ENCODE peak calls at places on chromosomes 11 and 22, in ten cellular contexts. One of them, this sample, is unnamed.

GRCh38 chr11:27296406-27296994 is 66.5 kb downstream of the CCDC34 start:
- DNase-seq in epithelial cell of proximal tubule: no peak
- DNase-seq in NCI-H524: peak; percentile 61
- DNase-seq in lower leg skin: no peak
- DNase-seq in activated T-helper 1 cell treated with Interleukin-2 at 50 U/mL for 16 hours: no peak
- DNase-seq in cardiac fibroblast: peak; percentile 80
- DNase-seq in HCT116: peak; percentile 27
- DNase-seq in WTC11: no peak
- DNase-seq in stimulated activated CD4-positive, alpha-beta T cell treated with anti-CD3 and anti-CD28 coated beads, Interleukin-4, amount 100 ng/mL, for 1 hour: no peak
- DNase-seq in foreskin fibroblast: no peak
- DNase-seq in this sample: no peak

GRCh38 chr11:44651535-44652130 is 75.1 kb upstream of the TSPAN18 start:
- DNase-seq in foreskin fibroblast: no peak
- DNase-seq in stimulated activated CD4-positive, alpha-beta T cell treated with anti-CD3 and anti-CD28 coated beads, Interleukin-4, amount 100 ng/mL, for 1 hour: no peak
- DNase-seq in NCI-H524: no peak
- DNase-seq in WTC11: no peak
- DNase-seq in cardiac fibroblast: no peak
- DNase-seq in HCT116: no peak
- DNase-seq in activated T-helper 1 cell treated with Interleukin-2 at 50 U/mL for 16 hours: no peak
- DNase-seq in lower leg skin: peak; percentile 84
- DNase-seq in epithelial cell of proximal tubule: no peak
- DNase-seq in this sample: no peak

GRCh38 chr22:39954584-39955055 is 5.6 kb upstream of the TMA7B start:
- DNase-seq in epithelial cell of proximal tubule: no peak
- DNase-seq in activated T-helper 1 cell treated with Interleukin-2 at 50 U/mL for 16 hours: no peak
- DNase-seq in HCT116: no peak
- DNase-seq in lower leg skin: no peak
- DNase-seq in cardiac fibroblast: peak; percentile 89
- DNase-seq in stimulated activated CD4-positive, alpha-beta T cell treated with anti-CD3 and anti-CD28 coated beads, Interleukin-4, amount 100 ng/mL, for 1 hour: no peak
- DNase-seq in NCI-H524: no peak
- DNase-seq in foreskin fibroblast: peak; percentile 66
- DNase-seq in WTC11: no peak
- DNase-seq in this sample: no peak

GRCh38 chr11:4826425-4826824 is 5.3 kb downstream of the OR51F2 start:
- DNase-seq in HCT116: no peak
- DNase-seq in activated T-helper 1 cell treated with Interleukin-2 at 50 U/mL for 16 hours: no peak
- DNase-seq in lower leg skin: no peak
- DNase-seq in cardiac fibroblast: peak; percentile 38
- DNase-seq in foreskin fibroblast: no peak
- DNase-seq in stimulated activated CD4-positive, alpha-beta T cell treated with anti-CD3 and anti-CD28 coated beads, Interleukin-4, amount 100 ng/mL, for 1 hour: no peak
- DNase-seq in WTC11: no peak
- DNase-seq in NCI-H524: peak; percentile 25
- DNase-seq in epithelial cell of proximal tubule: no peak
- DNase-seq in this sample: no peak

GRCh38 chr22:27866136-27867091 is 52.6 kb downstream of the PITPNB start:
- DNase-seq in lower leg skin: no peak
- DNase-seq in epithelial cell of proximal tubule: no peak
- DNase-seq in WTC11: no peak
- DNase-seq in activated T-helper 1 cell treated with Interleukin-2 at 50 U/mL for 16 hours: no peak
- DNase-seq in foreskin fibroblast: peak; percentile 70
- DNase-seq in NCI-H524: no peak
- DNase-seq in HCT116: no peak
- DNase-seq in cardiac fibroblast: peak; percentile 92
- DNase-seq in stimulated activated CD4-positive, alpha-beta T cell treated with anti-CD3 and anti-CD28 coated beads, Interleukin-4, amount 100 ng/mL, for 1 hour: no peak
- DNase-seq in this sample: no peak

GRCh38 chr11:2621919-2622318 is 77.9 kb downstream of the KCNQ1OT1 start:
- DNase-seq in stimulated activated CD4-positive, alpha-beta T cell treated with anti-CD3 and anti-CD28 coated beads, Interleukin-4, amount 100 ng/mL, for 1 hour: no peak
- DNase-seq in cardiac fibroblast: no peak
- DNase-seq in foreskin fibroblast: no peak
- DNase-seq in WTC11: no peak
- DNase-seq in activated T-helper 1 cell treated with Interleukin-2 at 50 U/mL for 16 hours: no peak
- DNase-seq in NCI-H524: no peak
- DNase-seq in epithelial cell of proximal tubule: no peak
- DNase-seq in HCT116: no peak
- DNase-seq in lower leg skin: no peak
- DNase-seq in this sample: no peak

GRCh38 chr11:28393348-28393747 is 285.2 kb downstream of the METTL15 start:
- DNase-seq in WTC11: no peak
- DNase-seq in stimulated activated CD4-positive, alpha-beta T cell treated with anti-CD3 and anti-CD28 coated beads, Interleukin-4, amount 100 ng/mL, for 1 hour: no peak
- DNase-seq in NCI-H524: peak; percentile 30
- DNase-seq in epithelial cell of proximal tubule: no peak
- DNase-seq in foreskin fibroblast: no peak
- DNase-seq in activated T-helper 1 cell treated with Interleukin-2 at 50 U/mL for 16 hours: no peak
- DNase-seq in cardiac fibroblast: no peak
- DNase-seq in lower leg skin: no peak
- DNase-seq in HCT116: no peak
- DNase-seq in this sample: no peak

GRCh38 chr11:13207270-13207664 is 70.3 kb upstream of the BMAL1 start:
- DNase-seq in NCI-H524: no peak
- DNase-seq in lower leg skin: no peak
- DNase-seq in foreskin fibroblast: no peak
- DNase-seq in stimulated activated CD4-positive, alpha-beta T cell treated with anti-CD3 and anti-CD28 coated beads, Interleukin-4, amount 100 ng/mL, for 1 hour: no peak
- DNase-seq in WTC11: no peak
- DNase-seq in HCT116: no peak
- DNase-seq in activated T-helper 1 cell treated with Interleukin-2 at 50 U/mL for 16 hours: no peak
- DNase-seq in cardiac fibroblast: no peak
- DNase-seq in epithelial cell of proximal tubule: no peak
- DNase-seq in this sample: no peak

GRCh38 chr11:87212891-87213290 is 175.2 kb downstream of the TMEM135 start:
- DNase-seq in activated T-helper 1 cell treated with Interleukin-2 at 50 U/mL for 16 hours: no peak
- DNase-seq in stimulated activated CD4-positive, alpha-beta T cell treated with anti-CD3 and anti-CD28 coated beads, Interleukin-4, amount 100 ng/mL, for 1 hour: no peak
- DNase-seq in foreskin fibroblast: no peak
- DNase-seq in cardiac fibroblast: no peak
- DNase-seq in NCI-H524: no peak
- DNase-seq in lower leg skin: no peak
- DNase-seq in epithelial cell of proximal tubule: no peak
- DNase-seq in WTC11: no peak
- DNase-seq in HCT116: no peak
- DNase-seq in this sample: no peak

GRCh38 chr11:60563553-60564235 is 48.5 kb downstream of the MS4A13 start:
- DNase-seq in activated T-helper 1 cell treated with Interleukin-2 at 50 U/mL for 16 hours: no peak
- DNase-seq in stimulated activated CD4-positive, alpha-beta T cell treated with anti-CD3 and anti-CD28 coated beads, Interleukin-4, amount 100 ng/mL, for 1 hour: no peak
- DNase-seq in cardiac fibroblast: peak; percentile 12
- DNase-seq in foreskin fibroblast: no peak
- DNase-seq in lower leg skin: no peak
- DNase-seq in epithelial cell of proximal tubule: no peak
- DNase-seq in HCT116: no peak
- DNase-seq in WTC11: peak; percentile 29
- DNase-seq in NCI-H524: peak; percentile 86
- DNase-seq in this sample: no peak

GRCh38 chr11:66219846-66220565 is 48.4 kb upstream of the RAB1B start:
- DNase-seq in epithelial cell of proximal tubule: no peak
- DNase-seq in stimulated activated CD4-positive, alpha-beta T cell treated with anti-CD3 and anti-CD28 coated beads, Interleukin-4, amount 100 ng/mL, for 1 hour: no peak
- DNase-seq in lower leg skin: peak; percentile 78
- DNase-seq in HCT116: no peak
- DNase-seq in WTC11: no peak
- DNase-seq in cardiac fibroblast: no peak
- DNase-seq in foreskin fibroblast: no peak
- DNase-seq in NCI-H524: no peak
- DNase-seq in activated T-helper 1 cell treated with Interleukin-2 at 50 U/mL for 16 hours: no peak
- DNase-seq in this sample: no peak

GRCh38 chr11:13105237-13105844 is 96.2 kb downstream of the RASSF10 start:
- DNase-seq in stimulated activated CD4-positive, alpha-beta T cell treated with anti-CD3 and anti-CD28 coated beads, Interleukin-4, amount 100 ng/mL, for 1 hour: no peak
- DNase-seq in lower leg skin: no peak
- DNase-seq in foreskin fibroblast: no peak
- DNase-seq in epithelial cell of proximal tubule: no peak
- DNase-seq in cardiac fibroblast: no peak
- DNase-seq in WTC11: no peak
- DNase-seq in activated T-helper 1 cell treated with Interleukin-2 at 50 U/mL for 16 hours: no peak
- DNase-seq in NCI-H524: peak; percentile 97
- DNase-seq in HCT116: no peak
- DNase-seq in this sample: no peak

GRCh38 chr22:24482586-24482985 is 12.5 kb upstream of the UPB1 start:
- DNase-seq in WTC11: no peak
- DNase-seq in activated T-helper 1 cell treated with Interleukin-2 at 50 U/mL for 16 hours: no peak
- DNase-seq in cardiac fibroblast: peak; percentile 81
- DNase-seq in lower leg skin: no peak
- DNase-seq in stimulated activated CD4-positive, alpha-beta T cell treated with anti-CD3 and anti-CD28 coated beads, Interleukin-4, amount 100 ng/mL, for 1 hour: no peak
- DNase-seq in NCI-H524: peak; percentile 12
- DNase-seq in epithelial cell of proximal tubule: peak; percentile 67
- DNase-seq in HCT116: no peak
- DNase-seq in foreskin fibroblast: peak; percentile 26
- DNase-seq in this sample: no peak

GRCh38 chr11:115541518-115541917 is 37.3 kb upstream of the CADM1 start:
- DNase-seq in WTC11: no peak
- DNase-seq in foreskin fibroblast: no peak
- DNase-seq in stimulated activated CD4-positive, alpha-beta T cell treated with anti-CD3 and anti-CD28 coated beads, Interleukin-4, amount 100 ng/mL, for 1 hour: no peak
- DNase-seq in activated T-helper 1 cell treated with Interleukin-2 at 50 U/mL for 16 hours: no peak
- DNase-seq in NCI-H524: no peak
- DNase-seq in HCT116: no peak
- DNase-seq in cardiac fibroblast: no peak
- DNase-seq in lower leg skin: no peak
- DNase-seq in epithelial cell of proximal tubule: no peak
- DNase-seq in this sample: no peak

GRCh38 chr11:37110383-37110782 is 512.3 kb upstream of the RAG2 start:
- DNase-seq in HCT116: no peak
- DNase-seq in activated T-helper 1 cell treated with Interleukin-2 at 50 U/mL for 16 hours: no peak
- DNase-seq in foreskin fibroblast: no peak
- DNase-seq in WTC11: no peak
- DNase-seq in lower leg skin: no peak
- DNase-seq in epithelial cell of proximal tubule: peak; percentile 18
- DNase-seq in cardiac fibroblast: no peak
- DNase-seq in NCI-H524: peak; percentile 60
- DNase-seq in stimulated activated CD4-positive, alpha-beta T cell treated with anti-CD3 and anti-CD28 coated beads, Interleukin-4, amount 100 ng/mL, for 1 hour: no peak
- DNase-seq in this sample: no peak

GRCh38 chr11:789951-790350 is at the start of gene CEND1:
- DNase-seq in activated T-helper 1 cell treated with Interleukin-2 at 50 U/mL for 16 hours: no peak
- DNase-seq in stimulated activated CD4-positive, alpha-beta T cell treated with anti-CD3 and anti-CD28 coated beads, Interleukin-4, amount 100 ng/mL, for 1 hour: peak; percentile 58
- DNase-seq in WTC11: peak; percentile 62
- DNase-seq in cardiac fibroblast: peak; percentile 47
- DNase-seq in HCT116: no peak
- DNase-seq in lower leg skin: no peak
- DNase-seq in foreskin fibroblast: peak; percentile 63
- DNase-seq in NCI-H524: peak; percentile 53
- DNase-seq in epithelial cell of proximal tubule: no peak
- DNase-seq in this sample: no peak

GRCh38 chr11:115869780-115870431 is 365.7 kb upstream of the CADM1 start:
- DNase-seq in NCI-H524: peak; percentile 76
- DNase-seq in activated T-helper 1 cell treated with Interleukin-2 at 50 U/mL for 16 hours: no peak
- DNase-seq in lower leg skin: no peak
- DNase-seq in stimulated activated CD4-positive, alpha-beta T cell treated with anti-CD3 and anti-CD28 coated beads, Interleukin-4, amount 100 ng/mL, for 1 hour: no peak
- DNase-seq in WTC11: peak; percentile 67
- DNase-seq in cardiac fibroblast: peak; percentile 3
- DNase-seq in epithelial cell of proximal tubule: no peak
- DNase-seq in HCT116: no peak
- DNase-seq in foreskin fibroblast: no peak
- DNase-seq in this sample: no peak

GRCh38 chr11:86463120-86463519 is 88.4 kb downstream of the CCDC81 start:
- DNase-seq in epithelial cell of proximal tubule: no peak
- DNase-seq in NCI-H524: no peak
- DNase-seq in WTC11: no peak
- DNase-seq in foreskin fibroblast: no peak
- DNase-seq in stimulated activated CD4-positive, alpha-beta T cell treated with anti-CD3 and anti-CD28 coated beads, Interleukin-4, amount 100 ng/mL, for 1 hour: no peak
- DNase-seq in lower leg skin: peak; percentile 76
- DNase-seq in cardiac fibroblast: no peak
- DNase-seq in HCT116: no peak
- DNase-seq in activated T-helper 1 cell treated with Interleukin-2 at 50 U/mL for 16 hours: no peak
- DNase-seq in this sample: no peak

GRCh38 chr11:104275992-104276391 is 112.0 kb upstream of the PDGFD start:
- DNase-seq in foreskin fibroblast: no peak
- DNase-seq in activated T-helper 1 cell treated with Interleukin-2 at 50 U/mL for 16 hours: no peak
- DNase-seq in stimulated activated CD4-positive, alpha-beta T cell treated with anti-CD3 and anti-CD28 coated beads, Interleukin-4, amount 100 ng/mL, for 1 hour: no peak
- DNase-seq in cardiac fibroblast: peak; percentile 29
- DNase-seq in WTC11: no peak
- DNase-seq in epithelial cell of proximal tubule: no peak
- DNase-seq in lower leg skin: no peak
- DNase-seq in NCI-H524: no peak
- DNase-seq in HCT116: no peak
- DNase-seq in this sample: no peak

GRCh38 chr11:112511906-112512305 is 251.2 kb upstream of the PLET1 start:
- DNase-seq in lower leg skin: no peak
- DNase-seq in foreskin fibroblast: no peak
- DNase-seq in WTC11: no peak
- DNase-seq in cardiac fibroblast: no peak
- DNase-seq in HCT116: no peak
- DNase-seq in epithelial cell of proximal tubule: no peak
- DNase-seq in NCI-H524: peak; percentile 74
- DNase-seq in activated T-helper 1 cell treated with Interleukin-2 at 50 U/mL for 16 hours: no peak
- DNase-seq in stimulated activated CD4-positive, alpha-beta T cell treated with anti-CD3 and anti-CD28 coated beads, Interleukin-4, amount 100 ng/mL, for 1 hour: no peak
- DNase-seq in this sample: no peak

GRCh38 chr11:62409831-62410230 is 9.0 kb upstream of the SCGB1A1 start:
- DNase-seq in cardiac fibroblast: no peak
- DNase-seq in lower leg skin: no peak
- DNase-seq in stimulated activated CD4-positive, alpha-beta T cell treated with anti-CD3 and anti-CD28 coated beads, Interleukin-4, amount 100 ng/mL, for 1 hour: no peak
- DNase-seq in HCT116: no peak
- DNase-seq in foreskin fibroblast: no peak
- DNase-seq in WTC11: no peak
- DNase-seq in epithelial cell of proximal tubule: no peak
- DNase-seq in NCI-H524: peak; percentile 40
- DNase-seq in activated T-helper 1 cell treated with Interleukin-2 at 50 U/mL for 16 hours: no peak
- DNase-seq in this sample: no peak

GRCh38 chr11:70139785-70140410 is 61.8 kb downstream of the ANO1 start:
- DNase-seq in epithelial cell of proximal tubule: no peak
- DNase-seq in lower leg skin: no peak
- DNase-seq in foreskin fibroblast: no peak
- DNase-seq in WTC11: no peak
- DNase-seq in HCT116: no peak
- DNase-seq in NCI-H524: no peak
- DNase-seq in cardiac fibroblast: no peak
- DNase-seq in activated T-helper 1 cell treated with Interleukin-2 at 50 U/mL for 16 hours: no peak
- DNase-seq in stimulated activated CD4-positive, alpha-beta T cell treated with anti-CD3 and anti-CD28 coated beads, Interleukin-4, amount 100 ng/mL, for 1 hour: no peak
- DNase-seq in this sample: no peak

GRCh38 chr11:7514099-7514725 is 413 bp downstream of the PPFIBP2 start:
- DNase-seq in epithelial cell of proximal tubule: no peak
- DNase-seq in stimulated activated CD4-positive, alpha-beta T cell treated with anti-CD3 and anti-CD28 coated beads, Interleukin-4, amount 100 ng/mL, for 1 hour: peak; percentile 32
- DNase-seq in activated T-helper 1 cell treated with Interleukin-2 at 50 U/mL for 16 hours: no peak
- DNase-seq in WTC11: peak; percentile 40
- DNase-seq in HCT116: no peak
- DNase-seq in foreskin fibroblast: no peak
- DNase-seq in NCI-H524: peak; percentile 20
- DNase-seq in cardiac fibroblast: no peak
- DNase-seq in lower leg skin: peak; percentile 90
- DNase-seq in this sample: no peak

GRCh38 chr11:14541180-14541579 is 21.0 kb upstream of the PSMA1 start:
- DNase-seq in epithelial cell of proximal tubule: no peak
- DNase-seq in NCI-H524: no peak
- DNase-seq in cardiac fibroblast: peak; percentile 27
- DNase-seq in HCT116: no peak
- DNase-seq in WTC11: no peak
- DNase-seq in stimulated activated CD4-positive, alpha-beta T cell treated with anti-CD3 and anti-CD28 coated beads, Interleukin-4, amount 100 ng/mL, for 1 hour: no peak
- DNase-seq in foreskin fibroblast: no peak
- DNase-seq in lower leg skin: no peak
- DNase-seq in activated T-helper 1 cell treated with Interleukin-2 at 50 U/mL for 16 hours: no peak
- DNase-seq in this sample: no peak

GRCh38 chr11:78000193-78000592 is 5.7 kb upstream of the INTS4 start:
- DNase-seq in epithelial cell of proximal tubule: no peak
- DNase-seq in NCI-H524: peak; percentile 76
- DNase-seq in activated T-helper 1 cell treated with Interleukin-2 at 50 U/mL for 16 hours: no peak
- DNase-seq in foreskin fibroblast: peak; percentile 45
- DNase-seq in stimulated activated CD4-positive, alpha-beta T cell treated with anti-CD3 and anti-CD28 coated beads, Interleukin-4, amount 100 ng/mL, for 1 hour: peak; percentile 22
- DNase-seq in cardiac fibroblast: peak; percentile 85
- DNase-seq in lower leg skin: no peak
- DNase-seq in WTC11: peak; percentile 34
- DNase-seq in HCT116: peak; percentile 68
- DNase-seq in this sample: peak; percentile 55

GRCh38 chr22:33057363-33057995 is 702 bp downstream of the SYN3 start:
- DNase-seq in cardiac fibroblast: no peak
- DNase-seq in NCI-H524: no peak
- DNase-seq in foreskin fibroblast: no peak
- DNase-seq in epithelial cell of proximal tubule: no peak
- DNase-seq in HCT116: no peak
- DNase-seq in WTC11: no peak
- DNase-seq in lower leg skin: no peak
- DNase-seq in stimulated activated CD4-positive, alpha-beta T cell treated with anti-CD3 and anti-CD28 coated beads, Interleukin-4, amount 100 ng/mL, for 1 hour: no peak
- DNase-seq in activated T-helper 1 cell treated with Interleukin-2 at 50 U/mL for 16 hours: no peak
- DNase-seq in this sample: no peak

GRCh38 chr22:50261615-50262459 is at the start of gene MAPK12:
- DNase-seq in NCI-H524: peak; percentile 72
- DNase-seq in cardiac fibroblast: no peak
- DNase-seq in foreskin fibroblast: no peak
- DNase-seq in HCT116: no peak
- DNase-seq in lower leg skin: no peak
- DNase-seq in stimulated activated CD4-positive, alpha-beta T cell treated with anti-CD3 and anti-CD28 coated beads, Interleukin-4, amount 100 ng/mL, for 1 hour: no peak
- DNase-seq in epithelial cell of proximal tubule: no peak
- DNase-seq in activated T-helper 1 cell treated with Interleukin-2 at 50 U/mL for 16 hours: no peak
- DNase-seq in WTC11: peak; percentile 72
- DNase-seq in this sample: no peak

GRCh38 chr22:47835726-47836125 is 1073.3 kb downstream of the TBC1D22A start:
- DNase-seq in lower leg skin: no peak
- DNase-seq in cardiac fibroblast: peak; percentile 60
- DNase-seq in NCI-H524: peak; percentile 2
- DNase-seq in HCT116: peak; percentile 18
- DNase-seq in stimulated activated CD4-positive, alpha-beta T cell treated with anti-CD3 and anti-CD28 coated beads, Interleukin-4, amount 100 ng/mL, for 1 hour: no peak
- DNase-seq in activated T-helper 1 cell treated with Interleukin-2 at 50 U/mL for 16 hours: no peak
- DNase-seq in epithelial cell of proximal tubule: peak; percentile 0
- DNase-seq in WTC11: no peak
- DNase-seq in foreskin fibroblast: peak; percentile 40
- DNase-seq in this sample: no peak